ENCODE peak calls at places on chromosome 19, in four cellular contexts. R, A, U and V are unnamed samples.

GRCh38 chr19:3397266-3398022 is 31.1 kb downstream of the NFIC start:
- DNase-seq in R (peak; percentile 61), A (no peak), U (peak; percentile 73), V (no peak)

GRCh38 chr19:40642757-40643325 is 41.7 kb downstream of the LTBP4 start:
- DNase-seq in R (no peak), A (no peak), U (no peak), V (no peak)

GRCh38 chr19:9913237-9914000 is 22.9 kb downstream of the OLFM2 start:
- DNase-seq in R (no peak), A (no peak), U (peak; percentile 48), V (peak; percentile 24)

GRCh38 chr19:7440188-7440975 is 48.5 kb downstream of the PEX11G start:
- DNase-seq in R (no peak), A (no peak), U (no peak), V (no peak)

GRCh38 chr19:18153555-18154134 is 682 bp downstream of the PIK3R2 start:
- DNase-seq in R (no peak), A (no peak), U (no peak), V (peak; percentile 64)

GRCh38 chr19:36108684-36109083 is 2.3 kb upstream of the OVOL3 start:
- DNase-seq in R (no peak), A (no peak), U (no peak), V (no peak)

GRCh38 chr19:55683449-55684261 is 8.6 kb downstream of the EPN1 start:
- DNase-seq in R (no peak), A (no peak), U (peak; percentile 55), V (no peak)

GRCh38 chr19:41999071-41999877 is 5.2 kb upstream of the ATP1A3 start:
- DNase-seq in R (no peak), A (no peak), U (peak; percentile 18), V (no peak)

GRCh38 chr19:48596679-48597465 is 9.7 kb upstream of the SPACA4 start:
- DNase-seq in R (no peak), A (no peak), U (no peak), V (peak; percentile 59)

GRCh38 chr19:28567834-28568233 is 645.1 kb downstream of the UQCRFS1 start:
- DNase-seq in R (no peak), A (no peak), U (no peak), V (no peak)

GRCh38 chr19:55080121-55080914 is 4.6 kb downstream of the EPS8L1 start:
- DNase-seq in R (peak; percentile 58), A (no peak), U (no peak), V (peak; percentile 84)

GRCh38 chr19:41912899-41913475 is 15.3 kb downstream of the ERFL start:
- DNase-seq in R (no peak), A (no peak), U (no peak), V (peak; percentile 46)

GRCh38 chr19:40597329-40597838 is 3.8 kb upstream of the LTBP4 start:
- DNase-seq in R (no peak), A (no peak), U (no peak), V (no peak)

GRCh38 chr19:4597278-4597974 is 37.9 kb upstream of the SEMA6B start:
- DNase-seq in R (no peak), A (no peak), U (no peak), V (peak; percentile 54)

GRCh38 chr19:13053238-13053637 is 49.4 kb downstream of the LYL1 start:
- DNase-seq in R (no peak), A (no peak), U (no peak), V (no peak)

GRCh38 chr19:52221831-52222375 is 32.1 kb downstream of the PPP2R1A start:
- DNase-seq in R (peak; percentile 11), A (no peak), U (no peak), V (no peak)

GRCh38 chr19:47813304-47813994 is 8.3 kb upstream of the CRX start:
- DNase-seq in R (peak; percentile 32), A (no peak), U (peak; percentile 92), V (peak; percentile 85)

GRCh38 chr19:14632286-14632685 is 42.4 kb downstream of the ADGRE3 start:
- DNase-seq in R (peak; percentile 31), A (no peak), U (peak; percentile 8), V (no peak)

GRCh38 chr19:16654151-16654550 is 5.8 kb downstream of the SMIM7 start:
- DNase-seq in R (no peak), A (no peak), U (no peak), V (no peak)

GRCh38 chr19:11421607-11422098 is 2.5 kb upstream of the RGL3 start:
- DNase-seq in R (no peak), A (no peak), U (peak; percentile 43), V (peak; percentile 52)

GRCh38 chr19:51146751-51147150 is 4.7 kb downstream of the SIGLEC7 start:
- DNase-seq in R (no peak), A (no peak), U (no peak), V (no peak)

GRCh38 chr19:518292-519231 is 11.3 kb downstream of the TPGS1 start:
- DNase-seq in R (no peak), A (no peak), U (no peak), V (peak; percentile 69)

GRCh38 chr19:48650974-48651681 is 5.1 kb upstream of the CA11 start:
- DNase-seq in R (no peak), A (no peak), U (no peak), V (no peak)

GRCh38 chr19:11539495-11540365 is 1.1 kb downstream of the CNN1 start:
- DNase-seq in R (no peak), A (no peak), U (no peak), V (no peak)

GRCh38 chr19:50518091-50519005 is 4.6 kb upstream of the ASPDH start:
- DNase-seq in R (no peak), A (no peak), U (no peak), V (no peak)

GRCh38 chr19:18879579-18880373 is 16.2 kb downstream of the CERS1 start:
- DNase-seq in R (peak; percentile 30), A (no peak), U (peak; percentile 34), V (peak; percentile 49)

GRCh38 chr19:3210347-3211017 is 14.0 kb upstream of the CELF5 start:
- DNase-seq in R (peak; percentile 19), A (no peak), U (peak; percentile 51), V (peak; percentile 80)

GRCh38 chr19:46859637-46860124 is 1.1 kb upstream of the ARHGAP35 start:
- DNase-seq in R (no peak), A (no peak), U (no peak), V (no peak)

GRCh38 chr19:54427586-54427985 is 12.3 kb downstream of the TTYH1 start:
- DNase-seq in R (no peak), A (no peak), U (no peak), V (no peak)